ENCODE peak calls at places on chromosomes 16 and 17, in five cellular contexts. F is hepatocyte, J is left ventricle myocardium inferior, M is cardiac muscle cell, K is K562. R is an unnamed sample.

GRCh38 chr17:77537566-77537965 is 396.8 kb downstream of the SEC14L1 start:
- DNase-seq in M (no peak), K (no peak), J (no peak), F (no peak), R (no peak)

GRCh38 chr16:78970650-78971049 is 629.9 kb downstream of the MAF start:
- DNase-seq in K (no peak), J (no peak), M (no peak), F (no peak), R (no peak)

GRCh38 chr17:46270032-46270431 is 24.9 kb upstream of the LRRC37A start:
- DNase-seq in F (no peak), K (peak), J (no peak), M (peak), R (no peak)

GRCh38 chr16:87924041-87924851 is 12.1 kb downstream of the CA5A start:
- DNase-seq in K (no peak), M (no peak), J (no peak), F (no peak), R (no peak)

GRCh38 chr17:691423-691822 is 23.2 kb downstream of the VPS53 start:
- DNase-seq in F (no peak), M (no peak), J (no peak), K (no peak), R (no peak)

GRCh38 chr17:39484178-39484577 is 22.9 kb downstream of the CDK12 start:
- DNase-seq in F (no peak), M (no peak), J (no peak), K (no peak), R (no peak)

GRCh38 chr16:1709356-1709755 is 3.4 kb downstream of the MAPK8IP3 start:
- DNase-seq in K (no peak), J (no peak), M (no peak), F (no peak), R (no peak)

GRCh38 chr17:57211543-57211942 is 44.8 kb upstream of the MSI2 start:
- DNase-seq in F (no peak), K (no peak), M (no peak), J (no peak), R (no peak)

GRCh38 chr17:77245162-77245926 is 104.6 kb downstream of the SEC14L1 start:
- DNase-seq in K (no peak), J (no peak), M (no peak), F (no peak), R (no peak)

GRCh38 chr16:58661199-58661830 is 23.3 kb downstream of the SLC38A7 start:
- DNase-seq in K (peak), F (peak), M (peak), J (peak), R (peak)

GRCh38 chr17:68794636-68795503 is 160.3 kb downstream of the ABCA8 start:
- DNase-seq in M (no peak), K (no peak), J (peak), F (peak), R (no peak)

GRCh38 chr17:16939606-16940115 is 32.3 kb downstream of the TNFRSF13B start:
- DNase-seq in F (peak), K (no peak), J (no peak), M (no peak), R (no peak)

GRCh38 chr16:66720766-66721165 is 24.2 kb upstream of the CMTM4 start:
- DNase-seq in J (no peak), M (no peak), K (no peak), F (no peak), R (no peak)

GRCh38 chr17:33640629-33641028 is 347.5 kb upstream of the ASIC2 start:
- DNase-seq in F (no peak), K (no peak), J (no peak), M (peak), R (no peak)

GRCh38 chr17:33637534-33637933 is 344.4 kb upstream of the ASIC2 start:
- DNase-seq in K (no peak), F (no peak), M (no peak), J (no peak), R (no peak)

GRCh38 chr17:33647976-33648375 is 354.9 kb upstream of the ASIC2 start:
- DNase-seq in K (no peak), M (peak), J (no peak), F (peak), R (peak)

GRCh38 chr17:33639103-33639991 is 346.3 kb upstream of the ASIC2 start:
- DNase-seq in K (no peak), M (no peak), F (no peak), J (no peak), R (no peak)

GRCh38 chr17:33642002-33642401 is 348.9 kb upstream of the ASIC2 start:
- DNase-seq in K (peak), J (no peak), F (no peak), M (no peak), R (no peak)
- TF ChIP-seq CTCF in K (peak), J (no peak), F (no peak), M (no peak), R (no peak)

DNA sequence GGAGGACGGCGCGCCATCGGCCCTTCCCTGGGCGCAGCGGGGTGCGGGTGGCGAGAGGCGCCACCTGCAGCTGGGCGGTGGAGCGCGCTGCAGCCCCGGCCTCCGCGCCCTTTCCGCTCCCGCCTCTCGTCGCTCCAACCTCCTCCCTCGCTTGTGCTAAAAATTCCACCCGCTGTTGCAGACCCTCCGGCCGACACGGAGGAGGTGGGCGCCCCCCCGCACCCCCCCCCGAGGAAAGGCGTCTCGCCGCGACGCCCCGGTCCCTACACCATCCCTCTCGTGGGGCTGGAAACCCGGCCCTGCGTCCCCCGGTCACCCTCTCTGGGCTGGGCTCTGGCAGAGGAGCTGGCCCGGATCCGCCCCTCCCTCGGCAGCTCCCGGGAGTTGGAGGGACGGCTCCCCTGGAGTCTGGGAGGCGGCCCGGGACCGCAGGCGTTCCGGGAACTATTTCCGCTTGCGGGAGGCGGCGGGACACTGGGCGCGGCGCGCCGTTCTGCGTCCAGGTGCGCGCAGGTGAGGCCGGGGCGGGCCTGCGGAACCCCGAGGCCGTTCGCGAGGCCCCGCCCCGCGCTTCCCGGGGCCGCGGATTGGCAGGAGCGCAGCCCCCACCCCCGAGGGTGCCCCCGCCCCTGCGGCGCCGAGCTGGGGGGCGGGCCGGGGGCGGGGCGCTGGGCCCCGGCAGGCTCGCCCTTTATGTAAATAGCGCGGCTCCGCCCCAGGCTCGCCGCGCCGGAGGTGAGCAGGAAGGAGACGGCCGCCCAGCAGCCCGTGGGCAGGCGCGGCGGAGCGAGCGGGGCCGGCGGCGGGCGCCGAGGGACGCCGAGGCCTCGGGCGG is at the start of gene LLGL2:
- DNase-seq in J (peak), F (peak), M (peak), K (peak), R (peak)
- TF ChIP-seq CTCF in J (peak), F (peak), M (peak), K (peak), R (peak)

DNA sequence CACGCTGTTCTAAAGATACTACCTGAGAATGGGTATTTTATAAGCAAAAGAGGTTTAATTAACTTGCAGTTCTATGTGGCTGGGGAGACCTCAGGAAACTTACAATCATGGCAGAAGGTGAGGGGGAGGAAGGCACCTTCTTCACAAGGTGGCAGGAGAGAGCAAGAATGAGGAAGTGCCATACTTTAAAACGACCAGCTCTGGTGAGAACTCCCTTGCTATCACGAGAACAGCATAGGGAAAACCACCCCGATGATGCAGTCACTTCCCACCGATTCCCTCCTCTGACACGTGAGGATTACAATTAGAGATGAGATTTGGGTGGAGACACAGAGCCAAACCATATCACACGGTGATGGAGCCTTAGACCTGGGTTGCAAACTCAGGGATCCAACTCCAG is 317.5 kb upstream of the EEF2KMT start:
- DNase-seq in J (no peak), M (no peak), K (no peak), F (no peak), R (no peak)
- TF ChIP-seq CTCF in J (no peak), M (no peak), K (no peak), F (no peak), R (no peak)

GRCh38 chr16:51222016-51222415 is 70.9 kb upstream of the SALL1 start:
- DNase-seq in M (no peak), J (no peak), K (no peak), F (no peak), R (no peak)
- TF ChIP-seq CTCF in M (no peak), J (no peak), K (no peak), F (no peak), R (no peak)